ENCODE peak calls at places on chromosomes 16 and 17, in eight cellular contexts. One of them, this sample, is unnamed.
A peak's percentile ranks its signal among the peaks of the same experiment; 100 is the strongest.

GRCh38 chr17:75810216-75810615 is 25.6 kb downstream of the UNK start:
- DNase-seq in stomach: no peak
- DNase-seq in left cardiac atrium: no peak
- DNase-seq in NCI-H1048: no peak
- DNase-seq in AG10803: no peak
- DNase-seq in pons: no peak
- DNase-seq in HCT116: no peak
- DNase-seq in AG09309: no peak
- DNase-seq in this sample: peak; percentile 10

GRCh38 chr17:57650548-57650947 is 94.6 kb downstream of the CCDC182 start:
- DNase-seq in stomach: no peak
- DNase-seq in left cardiac atrium: no peak
- DNase-seq in NCI-H1048: no peak
- DNase-seq in AG10803: no peak
- DNase-seq in pons: no peak
- DNase-seq in HCT116: no peak
- DNase-seq in AG09309: no peak
- DNase-seq in this sample: no peak

GRCh38 chr16:86029131-86029741 is 130.3 kb downstream of the IRF8 start:
- DNase-seq in stomach: peak; percentile 49
- DNase-seq in left cardiac atrium: peak; percentile 40
- DNase-seq in NCI-H1048: no peak
- DNase-seq in AG10803: peak; percentile 17
- DNase-seq in pons: peak; percentile 46
- DNase-seq in HCT116: no peak
- DNase-seq in AG09309: no peak
- DNase-seq in this sample: no peak

GRCh38 chr16:85523602-85524364 is 89.3 kb upstream of the GSE1 start:
- DNase-seq in stomach: peak; percentile 74
- DNase-seq in left cardiac atrium: peak; percentile 67
- DNase-seq in NCI-H1048: no peak
- DNase-seq in AG10803: peak; percentile 29
- DNase-seq in pons: no peak
- DNase-seq in HCT116: no peak
- DNase-seq in AG09309: no peak
- DNase-seq in this sample: peak; percentile 82

GRCh38 chr16:79003026-79003617 is 597.4 kb downstream of the MAF start:
- DNase-seq in stomach: no peak
- DNase-seq in left cardiac atrium: no peak
- DNase-seq in NCI-H1048: no peak
- DNase-seq in AG10803: no peak
- DNase-seq in pons: no peak
- DNase-seq in HCT116: no peak
- DNase-seq in AG09309: no peak
- DNase-seq in this sample: no peak

GRCh38 chr17:70159980-70160379 is 9.4 kb upstream of the KCNJ2 start:
- DNase-seq in stomach: no peak
- DNase-seq in left cardiac atrium: no peak
- DNase-seq in NCI-H1048: no peak
- DNase-seq in AG10803: no peak
- DNase-seq in pons: no peak
- DNase-seq in HCT116: no peak
- DNase-seq in AG09309: no peak
- DNase-seq in this sample: no peak

GRCh38 chr16:4270595-4270994 is 2.2 kb downstream of the TFAP4 start:
- DNase-seq in stomach: no peak
- DNase-seq in left cardiac atrium: no peak
- DNase-seq in NCI-H1048: no peak
- DNase-seq in AG10803: no peak
- DNase-seq in pons: no peak
- DNase-seq in HCT116: no peak
- DNase-seq in AG09309: no peak
- DNase-seq in this sample: no peak

GRCh38 chr17:75878174-75878998 is at the start of gene TRIM47:
- DNase-seq in stomach: peak; percentile 68
- DNase-seq in left cardiac atrium: peak; percentile 79
- DNase-seq in NCI-H1048: no peak
- DNase-seq in AG10803: peak; percentile 37
- DNase-seq in pons: peak; percentile 53
- DNase-seq in HCT116: no peak
- DNase-seq in AG09309: no peak
- DNase-seq in this sample: peak; percentile 73

GRCh38 chr16:62256406-62256805 is 220.2 kb upstream of the CDH8 start:
- DNase-seq in stomach: no peak
- DNase-seq in left cardiac atrium: no peak
- DNase-seq in NCI-H1048: peak; percentile 21
- DNase-seq in AG10803: no peak
- DNase-seq in pons: peak; percentile 57
- DNase-seq in HCT116: no peak
- DNase-seq in AG09309: no peak
- DNase-seq in this sample: no peak

GRCh38 chr16:87918866-87919680 is 17.3 kb downstream of the CA5A start:
- DNase-seq in stomach: no peak
- DNase-seq in left cardiac atrium: peak; percentile 46
- DNase-seq in NCI-H1048: no peak
- DNase-seq in AG10803: peak; percentile 62
- DNase-seq in pons: no peak
- DNase-seq in HCT116: no peak
- DNase-seq in AG09309: no peak
- DNase-seq in this sample: no peak

This sample was measured in lower lobe of right lung.